ENCODE peak calls at places on chromosomes 11 and 22, in five cellular contexts. X is A549, H is K562, I is GM23338, E is GM12878. D is an unnamed sample.

GRCh38 chr11:3074912-3075589 is 17.8 kb upstream of the CARS1 start:
- DNase-seq in X (no peak), H (no peak), I (no peak), E (no peak), D (no peak)

GRCh38 chr11:20668844-20669832 is at the start of gene NELL1:
- DNase-seq in X (no peak), H (no peak), I (peak; percentile 68), E (no peak), D (no peak)

GRCh38 chr11:46363031-46363407 is 15.8 kb downstream of the DGKZ start:
- DNase-seq in X (peak; percentile 40), H (no peak), I (no peak), E (no peak), D (no peak)

GRCh38 chr11:6459049-6459448 is 14.7 kb downstream of the TRIM3 start:
- DNase-seq in X (no peak), H (no peak), I (no peak), E (no peak), D (no peak)

GRCh38 chr22:42881982-42882656 is 25.0 kb upstream of the ARFGAP3 start:
- DNase-seq in X (no peak), H (no peak), I (no peak), E (no peak), D (no peak)

GRCh38 chr11:73801136-73801535 is 13.5 kb downstream of the MRPL48 start:
- DNase-seq in X (no peak), H (no peak), I (no peak), E (no peak), D (no peak)

GRCh38 chr11:200224-201003 is 6.8 kb downstream of the BET1L start:
- DNase-seq in X (no peak), H (no peak), I (peak; percentile 17), E (no peak), D (no peak)

GRCh38 chr11:121533556-121534050 is 80.8 kb upstream of the SORL1-AS1 start:
- DNase-seq in X (no peak), H (no peak), I (no peak), E (no peak), D (no peak)

GRCh38 chr22:33519140-33519973 is 400.9 kb downstream of the LARGE1 start:
- DNase-seq in X (peak; percentile 71), H (peak; percentile 14), I (peak; percentile 84), E (peak; percentile 37), D (peak; percentile 73)

GRCh38 chr22:32050678-32051515 is 7.8 kb downstream of the SLC5A1 start:
- DNase-seq in X (peak; percentile 72), H (peak; percentile 9), I (peak; percentile 58), E (peak; percentile 63), D (peak; percentile 20)

GRCh38 chr22:32951081-32951806 is 106.9 kb downstream of the SYN3 start:
- DNase-seq in X (no peak), H (peak; percentile 8), I (peak; percentile 70), E (no peak), D (no peak)

GRCh38 chr11:111435046-111435698 is 56.1 kb upstream of the POU2AF1 start:
- DNase-seq in X (no peak), H (no peak), I (no peak), E (no peak), D (no peak)

GRCh38 chr11:100673063-100673462 is 14.0 kb upstream of the ARHGAP42 start:
- DNase-seq in X (no peak), H (no peak), I (no peak), E (no peak), D (no peak)

GRCh38 chr11:92528051-92528450 is 303.4 kb downstream of the FAT3 start:
- DNase-seq in X (no peak), H (no peak), I (no peak), E (no peak), D (no peak)

GRCh38 chr11:128926000-128926399 is 16.7 kb downstream of the TP53AIP1 start:
- DNase-seq in X (no peak), H (no peak), I (no peak), E (no peak), D (no peak)

GRCh38 chr11:98495016-98495415 is 525.7 kb upstream of the CNTN5 start:
- DNase-seq in X (no peak), H (no peak), I (peak; percentile 26), E (no peak), D (no peak)

GRCh38 chr11:63564056-63564784 is 1.0 kb upstream of the PLAAT2 start:
- DNase-seq in X (no peak), H (no peak), I (no peak), E (peak; percentile 69), D (no peak)

GRCh38 chr11:120516461-120517389 is 5.2 kb downstream of the GRIK4 start:
- DNase-seq in X (no peak), H (no peak), I (no peak), E (no peak), D (peak; percentile 45)

GRCh38 chr11:86230921-86231320 is 13.6 kb upstream of the EED start:
- DNase-seq in X (no peak), H (no peak), I (no peak), E (no peak), D (no peak)

GRCh38 chr11:72583177-72583553 is 91.1 kb downstream of the PDE2A start:
- DNase-seq in X (no peak), H (no peak), I (no peak), E (no peak), D (no peak)

GRCh38 chr11:11464555-11464954 is 111.5 kb upstream of the CSNK2A3 start:
- DNase-seq in X (no peak), H (no peak), I (no peak), E (no peak), D (no peak)

GRCh38 chr11:77752518-77752917 is 68.0 kb downstream of the RSF1 start:
- DNase-seq in X (no peak), H (no peak), I (peak; percentile 50), E (no peak), D (no peak)

GRCh38 chr11:120134931-120135228 is 3.0 kb downstream of the TRIM29 start:
- DNase-seq in X (no peak), H (no peak), I (no peak), E (no peak), D (no peak)

GRCh38 chr11:65817312-65817814 is 16.4 kb upstream of the SNX32 start:
- DNase-seq in X (no peak), H (peak; percentile 14), I (no peak), E (no peak), D (no peak)

GRCh38 chr11:103202048-103202651 is 92.9 kb downstream of the DYNC2H1 start:
- DNase-seq in X (peak; percentile 51), H (peak; percentile 6), I (peak; percentile 62), E (no peak), D (peak; percentile 10)

GRCh38 chr11:7573193-7573557 is 59.4 kb downstream of the PPFIBP2 start:
- DNase-seq in X (no peak), H (no peak), I (no peak), E (no peak), D (no peak)

GRCh38 chr11:58575377-58576020 is at the start of gene LPXN:
- DNase-seq in X (no peak), H (no peak), I (no peak), E (no peak), D (no peak)

GRCh38 chr11:64790205-64791095 is 12.1 kb upstream of the SF1 start:
- DNase-seq in X (no peak), H (no peak), I (no peak), E (no peak), D (no peak)

GRCh38 chr11:67213251-67213650 is 53.0 kb upstream of the GRK2 start:
- DNase-seq in X (no peak), H (no peak), I (no peak), E (peak; percentile 52), D (no peak)
- TF ChIP-seq JUNB in X (no peak), H (no peak), I (no peak), E (peak; percentile 32), D (no peak)

GRCh38 chr22:45504703-45505341 is 2.1 kb downstream of the FBLN1 start:
- DNase-seq in X (no peak), H (no peak), I (peak; percentile 47), E (no peak), D (no peak)
- TF ChIP-seq JUNB in X (no peak), H (no peak), I (no peak), E (no peak), D (no peak)

GRCh38 chr22:29146101-29146560 is 59.6 kb upstream of the EMID1 start:
- DNase-seq in X (no peak), H (no peak), I (no peak), E (no peak), D (no peak)
- TF ChIP-seq JUNB in X (no peak), H (no peak), I (no peak), E (no peak), D (no peak)

GRCh38 chr11:1223346-1224108 is 661 bp downstream of the MUC5B start:
- DNase-seq in X (peak; percentile 29), H (no peak), I (no peak), E (no peak), D (no peak)
- TF ChIP-seq JUNB in X (no peak), H (no peak), I (no peak), E (no peak), D (no peak)

D was measured in HepG2.